ENCODE peak calls at places on chromosomes 4 and X, in six cellular contexts. One of them, this sample, is unnamed.

GRCh38 chrX:129403974-129404669 is 119.2 kb downstream of the SMARCA1 start:
- DNase-seq in CD14-positive monocyte: no peak
- DNase-seq in heart left ventricle: no peak
- DNase-seq in breast epithelium: no peak
- DNase-seq in adrenal gland: no peak
- DNase-seq in endothelial cell: no peak
- DNase-seq in this sample: no peak

GRCh38 chr4:78962597-78963115 is 23.4 kb upstream of the PAQR3 start:
- DNase-seq in CD14-positive monocyte: no peak
- DNase-seq in heart left ventricle: no peak
- DNase-seq in breast epithelium: no peak
- DNase-seq in adrenal gland: no peak
- DNase-seq in endothelial cell: no peak
- DNase-seq in this sample: no peak

GRCh38 chrX:18617351-18617750 is 54.6 kb downstream of the RS1 start:
- DNase-seq in CD14-positive monocyte: no peak
- DNase-seq in heart left ventricle: no peak
- DNase-seq in breast epithelium: no peak
- DNase-seq in adrenal gland: no peak
- DNase-seq in endothelial cell: no peak
- DNase-seq in this sample: no peak

GRCh38 chr4:152408514-152409327 is 127.2 kb downstream of the FBXW7 start:
- DNase-seq in CD14-positive monocyte: no peak
- DNase-seq in heart left ventricle: no peak
- DNase-seq in breast epithelium: no peak
- DNase-seq in adrenal gland: no peak
- DNase-seq in endothelial cell: peak; percentile 22
- DNase-seq in this sample: no peak

GRCh38 chr4:174521800-174522182 is 497 bp downstream of the HPGD start:
- DNase-seq in CD14-positive monocyte: no peak
- DNase-seq in heart left ventricle: no peak
- DNase-seq in breast epithelium: no peak
- DNase-seq in adrenal gland: no peak
- DNase-seq in endothelial cell: peak; percentile 7
- DNase-seq in this sample: no peak

GRCh38 chr4:23135792-23136645 is 443.3 kb downstream of the GBA3 start:
- DNase-seq in CD14-positive monocyte: no peak
- DNase-seq in heart left ventricle: no peak
- DNase-seq in breast epithelium: no peak
- DNase-seq in adrenal gland: peak; percentile 17
- DNase-seq in endothelial cell: peak; percentile 43
- DNase-seq in this sample: no peak

GRCh38 chrX:131861088-131861787 is 161.9 kb upstream of the STK26 start:
- DNase-seq in CD14-positive monocyte: no peak
- DNase-seq in heart left ventricle: no peak
- DNase-seq in breast epithelium: no peak
- DNase-seq in adrenal gland: no peak
- DNase-seq in endothelial cell: no peak
- DNase-seq in this sample: no peak

GRCh38 chr4:7358100-7358735 is 76.5 kb downstream of the PSAPL1 start:
- DNase-seq in CD14-positive monocyte: no peak
- DNase-seq in heart left ventricle: peak; percentile 68
- DNase-seq in breast epithelium: peak; percentile 61
- DNase-seq in adrenal gland: peak; percentile 65
- DNase-seq in endothelial cell: no peak
- DNase-seq in this sample: no peak

GRCh38 chr4:33060873-33061542 is 2340.8 kb downstream of the PCDH7 start:
- DNase-seq in CD14-positive monocyte: no peak
- DNase-seq in heart left ventricle: no peak
- DNase-seq in breast epithelium: no peak
- DNase-seq in adrenal gland: no peak
- DNase-seq in endothelial cell: peak; percentile 68
- DNase-seq in this sample: no peak

GRCh38 chr4:143381171-143382118 is 44.8 kb downstream of the GAB1 start:
- DNase-seq in CD14-positive monocyte: no peak
- DNase-seq in heart left ventricle: peak; percentile 87
- DNase-seq in breast epithelium: peak; percentile 82
- DNase-seq in adrenal gland: peak; percentile 87
- DNase-seq in endothelial cell: no peak
- DNase-seq in this sample: no peak

GRCh38 chr4:54567327-54567726 is 90.4 kb upstream of the KIT start:
- DNase-seq in CD14-positive monocyte: no peak
- DNase-seq in heart left ventricle: no peak
- DNase-seq in breast epithelium: no peak
- DNase-seq in adrenal gland: no peak
- DNase-seq in endothelial cell: no peak
- DNase-seq in this sample: no peak

GRCh38 chr4:95153182-95153581 is 395.4 kb downstream of the BMPR1B start:
- DNase-seq in CD14-positive monocyte: no peak
- DNase-seq in heart left ventricle: no peak
- DNase-seq in breast epithelium: no peak
- DNase-seq in adrenal gland: no peak
- DNase-seq in endothelial cell: no peak
- DNase-seq in this sample: no peak

GRCh38 chr4:118175506-118175905 is 141.2 kb downstream of the NDST3 start:
- DNase-seq in CD14-positive monocyte: no peak
- DNase-seq in heart left ventricle: no peak
- DNase-seq in breast epithelium: no peak
- DNase-seq in adrenal gland: no peak
- DNase-seq in endothelial cell: no peak
- DNase-seq in this sample: no peak

GRCh38 chr4:133943081-133943480 is 258.5 kb downstream of the PABPC4L start:
- DNase-seq in CD14-positive monocyte: no peak
- DNase-seq in heart left ventricle: no peak
- DNase-seq in breast epithelium: no peak
- DNase-seq in adrenal gland: no peak
- DNase-seq in endothelial cell: no peak
- DNase-seq in this sample: no peak

DNA sequence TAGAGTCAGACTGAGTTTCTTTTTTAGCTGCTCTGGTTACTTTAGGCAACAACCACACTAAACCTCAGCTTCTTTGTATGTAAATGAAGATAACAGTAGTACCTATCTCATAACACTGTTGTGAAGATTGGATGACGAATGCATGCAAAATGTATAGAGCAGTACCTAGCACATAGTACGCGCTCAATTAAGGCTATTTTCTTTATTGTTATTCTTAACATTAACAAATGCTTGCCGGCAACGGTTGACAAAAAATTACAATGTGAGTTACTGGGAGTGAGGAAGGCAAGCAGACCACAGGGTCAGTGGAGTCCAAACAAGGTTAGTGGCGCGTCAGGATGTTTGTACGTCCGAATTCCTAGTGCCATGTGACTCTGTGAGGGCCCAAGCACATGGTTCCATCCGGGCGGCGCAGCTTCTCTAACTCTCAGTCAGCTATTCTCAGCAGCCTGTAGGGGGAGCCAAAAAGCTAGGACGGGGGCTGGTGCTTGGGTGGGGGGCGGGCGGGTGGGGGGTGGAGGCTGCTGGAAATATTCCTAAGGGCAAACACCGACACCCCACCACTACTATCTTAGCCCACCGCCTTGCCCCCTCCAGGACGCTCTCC is 795 bp upstream of the NALF2 start:
- DNase-seq in CD14-positive monocyte: no peak
- DNase-seq in heart left ventricle: peak; percentile 30
- DNase-seq in breast epithelium: no peak
- DNase-seq in adrenal gland: no peak
- DNase-seq in endothelial cell: no peak
- DNase-seq in this sample: no peak
- TF ChIP-seq CTCF in CD14-positive monocyte: no peak
- TF ChIP-seq CTCF in heart left ventricle: peak; percentile 41
- TF ChIP-seq CTCF in breast epithelium: no peak
- TF ChIP-seq CTCF in adrenal gland: no peak
- TF ChIP-seq CTCF in endothelial cell: peak; percentile 27
- TF ChIP-seq CTCF in this sample: peak; percentile 58

DNA sequence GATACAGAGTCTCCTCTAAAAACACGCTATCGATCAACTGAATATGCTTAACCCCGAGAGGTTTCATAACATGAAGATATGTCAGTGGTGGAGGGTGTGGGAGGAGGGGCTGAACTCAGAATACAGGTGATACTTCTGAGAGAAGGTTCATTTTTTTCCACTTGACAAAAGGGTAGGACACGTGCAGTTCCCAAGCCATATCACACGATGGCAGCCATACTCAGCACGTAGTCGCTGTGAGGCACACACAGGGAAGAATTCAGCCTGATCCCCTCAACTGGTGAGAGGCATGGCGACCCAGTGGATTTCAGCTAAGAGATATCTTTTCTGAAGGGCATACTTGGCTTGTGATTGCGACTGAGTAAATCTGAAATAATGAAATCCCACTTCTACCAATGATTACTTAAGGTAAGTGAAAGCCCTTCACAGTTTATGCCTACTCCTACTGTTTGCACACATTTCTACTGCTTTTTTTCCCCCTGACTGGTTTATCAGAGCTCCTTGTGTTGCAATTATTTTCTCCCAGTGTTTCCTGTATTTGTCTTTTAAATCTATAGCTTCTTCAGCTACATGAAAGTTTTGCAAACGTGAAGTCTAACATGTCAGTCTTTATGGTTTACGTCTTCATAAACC is 133.1 kb downstream of the CORIN start:
- DNase-seq in CD14-positive monocyte: no peak
- DNase-seq in heart left ventricle: peak; percentile 30
- DNase-seq in breast epithelium: no peak
- DNase-seq in adrenal gland: no peak
- DNase-seq in endothelial cell: peak; percentile 54
- DNase-seq in this sample: no peak
- TF ChIP-seq CTCF in CD14-positive monocyte: no peak
- TF ChIP-seq CTCF in heart left ventricle: peak; percentile 46
- TF ChIP-seq CTCF in breast epithelium: no peak
- TF ChIP-seq CTCF in adrenal gland: no peak
- TF ChIP-seq CTCF in endothelial cell: no peak
- TF ChIP-seq CTCF in this sample: peak; percentile 67

DNA sequence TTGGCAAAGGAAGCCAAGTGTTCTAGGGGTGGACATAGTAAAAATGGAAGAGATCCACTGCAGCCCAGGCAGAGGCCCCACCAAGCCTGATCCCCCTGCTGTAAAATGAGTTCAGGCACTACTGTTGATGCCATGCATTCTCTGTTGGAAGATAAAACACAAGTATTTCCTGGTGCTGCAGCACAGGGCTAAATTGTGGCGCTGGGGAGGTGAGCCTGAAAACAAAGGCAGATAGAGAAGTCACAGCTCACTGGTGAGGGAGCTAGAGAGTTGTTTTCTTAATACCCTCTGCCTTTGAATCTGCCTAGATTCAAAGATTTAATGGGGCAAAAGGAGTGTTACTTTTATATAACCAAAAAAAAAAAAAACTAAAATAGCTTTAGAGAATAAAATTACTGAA is 218.9 kb downstream of the NWD2 start:
- DNase-seq in CD14-positive monocyte: no peak
- DNase-seq in heart left ventricle: no peak
- DNase-seq in breast epithelium: no peak
- DNase-seq in adrenal gland: no peak
- DNase-seq in endothelial cell: no peak
- DNase-seq in this sample: no peak
- TF ChIP-seq CTCF in CD14-positive monocyte: no peak
- TF ChIP-seq CTCF in heart left ventricle: no peak
- TF ChIP-seq CTCF in breast epithelium: no peak
- TF ChIP-seq CTCF in adrenal gland: no peak
- TF ChIP-seq CTCF in endothelial cell: no peak
- TF ChIP-seq CTCF in this sample: no peak

DNA sequence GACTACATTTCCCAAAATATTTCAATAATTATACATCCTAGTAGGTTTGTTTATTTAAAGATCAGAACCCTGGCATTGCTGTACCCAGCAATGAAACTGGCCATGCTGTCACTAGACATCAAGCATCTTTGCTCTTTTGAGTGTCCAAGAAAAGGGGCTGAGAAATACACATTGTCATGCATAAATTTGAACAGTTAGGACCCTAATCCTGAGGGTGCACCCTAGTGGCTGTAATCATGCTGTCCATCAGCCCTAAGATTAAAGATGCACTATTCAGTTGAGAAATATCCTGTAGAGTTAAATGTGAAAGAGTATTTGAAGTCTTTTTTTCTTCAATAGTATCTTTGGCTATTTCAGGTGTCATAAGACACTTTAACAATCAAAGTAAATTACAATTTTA is 108.8 kb downstream of the NFKB1 start:
- DNase-seq in CD14-positive monocyte: no peak
- DNase-seq in heart left ventricle: no peak
- DNase-seq in breast epithelium: no peak
- DNase-seq in adrenal gland: no peak
- DNase-seq in endothelial cell: no peak
- DNase-seq in this sample: no peak
- TF ChIP-seq CTCF in CD14-positive monocyte: no peak
- TF ChIP-seq CTCF in heart left ventricle: peak; percentile 18
- TF ChIP-seq CTCF in breast epithelium: no peak
- TF ChIP-seq CTCF in adrenal gland: no peak
- TF ChIP-seq CTCF in endothelial cell: no peak
- TF ChIP-seq CTCF in this sample: peak; percentile 54

GRCh38 chr4:153750197-153750817 is 9.5 kb downstream of the RNF175 start:
- DNase-seq in CD14-positive monocyte: peak; percentile 68
- DNase-seq in heart left ventricle: peak; percentile 61
- DNase-seq in breast epithelium: peak; percentile 51
- DNase-seq in adrenal gland: peak; percentile 67
- DNase-seq in endothelial cell: peak; percentile 86
- DNase-seq in this sample: no peak
- TF ChIP-seq CTCF in CD14-positive monocyte: peak; percentile 82
- TF ChIP-seq CTCF in heart left ventricle: peak; percentile 67
- TF ChIP-seq CTCF in breast epithelium: peak; percentile 65
- TF ChIP-seq CTCF in adrenal gland: peak; percentile 65
- TF ChIP-seq CTCF in endothelial cell: peak; percentile 76
- TF ChIP-seq CTCF in this sample: peak; percentile 65

DNA sequence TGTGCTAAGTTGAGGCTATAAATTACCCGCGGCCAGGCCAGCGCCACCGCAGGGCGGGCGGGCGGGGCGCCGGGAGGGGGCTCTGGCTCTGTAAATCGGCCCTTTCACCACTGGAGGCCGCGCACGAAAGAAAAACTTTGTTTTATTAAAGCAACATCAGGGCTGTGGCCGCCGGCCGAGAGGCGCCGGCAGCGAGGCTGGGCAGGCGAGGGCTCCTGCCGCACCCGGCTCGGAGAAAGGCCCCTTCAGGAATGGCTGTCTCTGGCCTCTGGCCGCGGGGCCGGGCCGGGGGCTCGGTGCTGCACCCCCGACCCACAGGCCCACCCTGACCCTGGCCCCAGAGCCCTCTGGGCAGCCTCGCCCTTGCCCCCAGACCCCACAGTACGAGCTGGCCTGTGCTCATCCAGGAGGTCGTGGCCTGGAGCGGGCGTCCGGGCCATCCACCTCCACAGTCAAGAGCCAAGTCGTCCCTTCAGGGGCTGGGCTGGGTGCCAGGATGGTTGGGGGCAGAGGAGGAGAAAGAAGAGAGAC is 29.5 kb upstream of the FGFR3 start:
- DNase-seq in CD14-positive monocyte: no peak
- DNase-seq in heart left ventricle: no peak
- DNase-seq in breast epithelium: no peak
- DNase-seq in adrenal gland: no peak
- DNase-seq in endothelial cell: no peak
- DNase-seq in this sample: no peak
- TF ChIP-seq CTCF in CD14-positive monocyte: no peak
- TF ChIP-seq CTCF in heart left ventricle: peak; percentile 38
- TF ChIP-seq CTCF in breast epithelium: no peak
- TF ChIP-seq CTCF in adrenal gland: no peak
- TF ChIP-seq CTCF in endothelial cell: no peak
- TF ChIP-seq CTCF in this sample: no peak

GRCh38 chrX:78708171-78708570 is 39.3 kb upstream of the LPAR4 start:
- DNase-seq in CD14-positive monocyte: no peak
- DNase-seq in heart left ventricle: no peak
- DNase-seq in breast epithelium: no peak
- DNase-seq in adrenal gland: no peak
- DNase-seq in endothelial cell: peak; percentile 4
- DNase-seq in this sample: no peak
- TF ChIP-seq CTCF in CD14-positive monocyte: peak; percentile 39
- TF ChIP-seq CTCF in heart left ventricle: peak; percentile 33
- TF ChIP-seq CTCF in breast epithelium: no peak
- TF ChIP-seq CTCF in adrenal gland: peak; percentile 19
- TF ChIP-seq CTCF in endothelial cell: no peak
- TF ChIP-seq CTCF in this sample: no peak

GRCh38 chr4:2673157-2673556 is 83.0 kb downstream of the TNIP2 start:
- DNase-seq in CD14-positive monocyte: no peak
- DNase-seq in heart left ventricle: no peak
- DNase-seq in breast epithelium: no peak
- DNase-seq in adrenal gland: no peak
- DNase-seq in endothelial cell: no peak
- DNase-seq in this sample: no peak
- TF ChIP-seq CTCF in CD14-positive monocyte: no peak
- TF ChIP-seq CTCF in heart left ventricle: peak; percentile 30
- TF ChIP-seq CTCF in breast epithelium: no peak
- TF ChIP-seq CTCF in adrenal gland: no peak
- TF ChIP-seq CTCF in endothelial cell: peak; percentile 18
- TF ChIP-seq CTCF in this sample: peak; percentile 27